ENCODE peak calls at places on chromosome 1, in nine cellular contexts. One of them, this sample, is unnamed.

GRCh38 chr1:172917972-172918371 is 132.8 kb downstream of the TNFSF18 start:
- DNase-seq in upper lobe of left lung: no peak
- DNase-seq in lower lobe of right lung: no peak
- DNase-seq in skeletal muscle cell: peak; percentile 88
- DNase-seq in tibial artery: no peak
- DNase-seq in uterus: no peak
- DNase-seq in lower leg skin: no peak
- DNase-seq in CD4-positive, alpha-beta memory T cell: no peak
- DNase-seq in aorta: no peak
- DNase-seq in this sample: no peak

GRCh38 chr1:47693115-47693514 is 255.3 kb downstream of the FOXD2 start:
- DNase-seq in upper lobe of left lung: peak; percentile 39
- DNase-seq in lower lobe of right lung: no peak
- DNase-seq in skeletal muscle cell: no peak
- DNase-seq in tibial artery: no peak
- DNase-seq in uterus: no peak
- DNase-seq in lower leg skin: peak; percentile 49
- DNase-seq in CD4-positive, alpha-beta memory T cell: no peak
- DNase-seq in aorta: peak; percentile 45
- DNase-seq in this sample: no peak

GRCh38 chr1:174877208-174877673 is 122.5 kb upstream of the CACYBP start:
- DNase-seq in upper lobe of left lung: no peak
- DNase-seq in lower lobe of right lung: no peak
- DNase-seq in skeletal muscle cell: peak; percentile 1
- DNase-seq in tibial artery: no peak
- DNase-seq in uterus: no peak
- DNase-seq in lower leg skin: no peak
- DNase-seq in CD4-positive, alpha-beta memory T cell: no peak
- DNase-seq in aorta: no peak
- DNase-seq in this sample: no peak

GRCh38 chr1:246077476-246077875 is 429.6 kb downstream of the SMYD3 start:
- DNase-seq in upper lobe of left lung: no peak
- DNase-seq in lower lobe of right lung: no peak
- DNase-seq in skeletal muscle cell: no peak
- DNase-seq in tibial artery: no peak
- DNase-seq in uterus: no peak
- DNase-seq in lower leg skin: no peak
- DNase-seq in CD4-positive, alpha-beta memory T cell: no peak
- DNase-seq in aorta: no peak
- DNase-seq in this sample: no peak

GRCh38 chr1:7186382-7187120 is 401.3 kb downstream of the CAMTA1 start:
- DNase-seq in upper lobe of left lung: no peak
- DNase-seq in lower lobe of right lung: no peak
- DNase-seq in skeletal muscle cell: no peak
- DNase-seq in tibial artery: no peak
- DNase-seq in uterus: no peak
- DNase-seq in lower leg skin: no peak
- DNase-seq in CD4-positive, alpha-beta memory T cell: no peak
- DNase-seq in aorta: no peak
- DNase-seq in this sample: no peak

GRCh38 chr1:109622895-109623294 is 3.3 kb downstream of the AMPD2 start:
- DNase-seq in upper lobe of left lung: no peak
- DNase-seq in lower lobe of right lung: no peak
- DNase-seq in skeletal muscle cell: no peak
- DNase-seq in tibial artery: no peak
- DNase-seq in uterus: no peak
- DNase-seq in lower leg skin: no peak
- DNase-seq in CD4-positive, alpha-beta memory T cell: no peak
- DNase-seq in aorta: no peak
- DNase-seq in this sample: no peak

GRCh38 chr1:5951846-5952410 is 40.3 kb downstream of the NPHP4 start:
- DNase-seq in upper lobe of left lung: no peak
- DNase-seq in lower lobe of right lung: no peak
- DNase-seq in skeletal muscle cell: no peak
- DNase-seq in tibial artery: peak; percentile 29
- DNase-seq in uterus: no peak
- DNase-seq in lower leg skin: peak; percentile 71
- DNase-seq in CD4-positive, alpha-beta memory T cell: no peak
- DNase-seq in aorta: peak; percentile 45
- DNase-seq in this sample: no peak

GRCh38 chr1:46447499-46448108 is 42.0 kb upstream of the DMBX1 start:
- DNase-seq in upper lobe of left lung: no peak
- DNase-seq in lower lobe of right lung: no peak
- DNase-seq in skeletal muscle cell: no peak
- DNase-seq in tibial artery: no peak
- DNase-seq in uterus: no peak
- DNase-seq in lower leg skin: no peak
- DNase-seq in CD4-positive, alpha-beta memory T cell: no peak
- DNase-seq in aorta: no peak
- DNase-seq in this sample: no peak

GRCh38 chr1:150873521-150873920 is 2.9 kb downstream of the ARNT start:
- DNase-seq in upper lobe of left lung: no peak
- DNase-seq in lower lobe of right lung: no peak
- DNase-seq in skeletal muscle cell: no peak
- DNase-seq in tibial artery: no peak
- DNase-seq in uterus: no peak
- DNase-seq in lower leg skin: no peak
- DNase-seq in CD4-positive, alpha-beta memory T cell: no peak
- DNase-seq in aorta: no peak
- DNase-seq in this sample: no peak

GRCh38 chr1:150876111-150876434 is 326 bp downstream of the ARNT start:
- DNase-seq in upper lobe of left lung: no peak
- DNase-seq in lower lobe of right lung: no peak
- DNase-seq in skeletal muscle cell: no peak
- DNase-seq in tibial artery: no peak
- DNase-seq in uterus: no peak
- DNase-seq in lower leg skin: no peak
- DNase-seq in CD4-positive, alpha-beta memory T cell: no peak
- DNase-seq in aorta: no peak
- DNase-seq in this sample: no peak

GRCh38 chr1:150875197-150876110 is 945 bp downstream of the ARNT start:
- DNase-seq in upper lobe of left lung: no peak
- DNase-seq in lower lobe of right lung: no peak
- DNase-seq in skeletal muscle cell: no peak
- DNase-seq in tibial artery: no peak
- DNase-seq in uterus: no peak
- DNase-seq in lower leg skin: no peak
- DNase-seq in CD4-positive, alpha-beta memory T cell: peak; percentile 35
- DNase-seq in aorta: no peak
- DNase-seq in this sample: no peak

GRCh38 chr1:150872572-150872971 is 3.8 kb downstream of the ARNT start:
- DNase-seq in upper lobe of left lung: no peak
- DNase-seq in lower lobe of right lung: no peak
- DNase-seq in skeletal muscle cell: no peak
- DNase-seq in tibial artery: no peak
- DNase-seq in uterus: no peak
- DNase-seq in lower leg skin: no peak
- DNase-seq in CD4-positive, alpha-beta memory T cell: no peak
- DNase-seq in aorta: no peak
- DNase-seq in this sample: no peak

DNA sequence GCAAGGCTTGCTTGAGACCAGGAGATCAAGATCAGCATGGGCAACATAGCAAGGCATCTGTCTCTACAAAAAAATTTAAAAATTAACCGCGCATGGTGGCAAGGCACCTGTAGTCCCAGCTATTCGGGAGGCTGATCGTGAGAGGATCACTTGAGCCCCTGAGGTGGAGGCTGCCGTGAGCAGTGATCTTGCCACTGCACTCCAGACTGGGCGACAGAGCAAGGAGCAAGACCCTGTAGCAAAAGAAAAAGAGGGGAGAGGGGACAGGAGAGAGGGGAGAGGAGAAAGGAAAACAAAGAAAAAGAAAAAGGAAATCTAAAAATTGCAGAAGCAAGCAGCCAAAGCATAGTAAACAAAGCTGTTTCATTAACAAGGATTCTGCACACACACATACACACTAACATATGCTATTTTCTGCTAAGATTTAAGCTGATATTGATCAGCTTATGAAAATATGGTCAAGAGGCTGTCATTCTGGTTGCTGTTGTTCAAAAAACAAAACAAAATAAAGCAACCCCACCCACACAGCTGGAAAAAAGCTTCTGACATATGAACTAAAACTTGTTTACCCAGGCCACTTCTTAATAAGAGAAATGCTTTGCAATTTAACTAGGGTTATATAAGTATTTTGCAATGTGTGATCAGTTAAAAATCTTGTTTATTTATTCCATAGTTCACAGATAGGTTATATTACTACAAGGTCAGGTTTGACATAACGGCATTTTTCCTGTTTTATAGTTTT is 1.8 kb downstream of the ARNT start:
- DNase-seq in upper lobe of left lung: no peak
- DNase-seq in lower lobe of right lung: no peak
- DNase-seq in skeletal muscle cell: no peak
- DNase-seq in tibial artery: no peak
- DNase-seq in uterus: no peak
- DNase-seq in lower leg skin: no peak
- DNase-seq in CD4-positive, alpha-beta memory T cell: no peak
- DNase-seq in aorta: no peak
- DNase-seq in this sample: no peak
- H3K4me3 ChIP-seq in upper lobe of left lung: peak overlapping the region; percentile 93
- H3K4me3 ChIP-seq in lower lobe of right lung: peak overlapping the region; percentile 90
- H3K4me3 ChIP-seq in skeletal muscle cell: peak overlapping the region; percentile 70
- H3K4me3 ChIP-seq in tibial artery: peak overlapping the region; percentile 80
- H3K4me3 ChIP-seq in uterus: peak overlapping the region; percentile 100
- H3K4me3 ChIP-seq in lower leg skin: no peak overlapping the region
- H3K4me3 ChIP-seq in CD4-positive, alpha-beta memory T cell: no peak overlapping the region
- H3K4me3 ChIP-seq in aorta: peak overlapping the region; percentile 33
- H3K4me3 ChIP-seq in this sample: peak overlapping the region; percentile 78

GRCh38 chr1:32701421-32701911 is 1.1 kb downstream of the SYNC start:
- DNase-seq in upper lobe of left lung: no peak
- DNase-seq in lower lobe of right lung: peak; percentile 60
- DNase-seq in skeletal muscle cell: no peak
- DNase-seq in tibial artery: peak; percentile 67
- DNase-seq in uterus: no peak
- DNase-seq in lower leg skin: no peak
- DNase-seq in CD4-positive, alpha-beta memory T cell: no peak
- DNase-seq in aorta: peak; percentile 71
- DNase-seq in this sample: no peak
- H3K4me3 ChIP-seq in upper lobe of left lung: peak overlapping the region; percentile 73
- H3K4me3 ChIP-seq in lower lobe of right lung: peak overlapping the region; percentile 81
- H3K4me3 ChIP-seq in skeletal muscle cell: peak overlapping the region; percentile 72
- H3K4me3 ChIP-seq in tibial artery: peak overlapping the region; percentile 73
- H3K4me3 ChIP-seq in uterus: peak overlapping the region; percentile 38
- H3K4me3 ChIP-seq in lower leg skin: no peak overlapping the region
- H3K4me3 ChIP-seq in CD4-positive, alpha-beta memory T cell: no peak overlapping the region
- H3K4me3 ChIP-seq in aorta: peak overlapping the region; percentile 84
- H3K4me3 ChIP-seq in this sample: no peak overlapping the region

GRCh38 chr1:223708001-223708359 is 4.4 kb upstream of the CAPN2 start:
- DNase-seq in upper lobe of left lung: no peak
- DNase-seq in lower lobe of right lung: no peak
- DNase-seq in skeletal muscle cell: no peak
- DNase-seq in tibial artery: no peak
- DNase-seq in uterus: no peak
- DNase-seq in lower leg skin: no peak
- DNase-seq in CD4-positive, alpha-beta memory T cell: no peak
- DNase-seq in aorta: no peak
- DNase-seq in this sample: no peak

GRCh38 chr1:223708651-223709268 is 3.6 kb upstream of the CAPN2 start:
- DNase-seq in upper lobe of left lung: no peak
- DNase-seq in lower lobe of right lung: no peak
- DNase-seq in skeletal muscle cell: no peak
- DNase-seq in tibial artery: no peak
- DNase-seq in uterus: no peak
- DNase-seq in lower leg skin: no peak
- DNase-seq in CD4-positive, alpha-beta memory T cell: no peak
- DNase-seq in aorta: no peak
- DNase-seq in this sample: no peak

GRCh38 chr1:223707270-223708000 is 4.9 kb upstream of the CAPN2 start:
- DNase-seq in upper lobe of left lung: no peak
- DNase-seq in lower lobe of right lung: peak; percentile 71
- DNase-seq in skeletal muscle cell: peak; percentile 96
- DNase-seq in tibial artery: peak; percentile 90
- DNase-seq in uterus: peak; percentile 91
- DNase-seq in lower leg skin: no peak
- DNase-seq in CD4-positive, alpha-beta memory T cell: no peak
- DNase-seq in aorta: peak; percentile 86
- DNase-seq in this sample: peak; percentile 82

GRCh38 chr1:223704921-223705878 is 7.1 kb upstream of the CAPN2 start:
- DNase-seq in upper lobe of left lung: peak; percentile 21
- DNase-seq in lower lobe of right lung: no peak
- DNase-seq in skeletal muscle cell: no peak
- DNase-seq in tibial artery: no peak
- DNase-seq in uterus: no peak
- DNase-seq in lower leg skin: no peak
- DNase-seq in CD4-positive, alpha-beta memory T cell: no peak
- DNase-seq in aorta: no peak
- DNase-seq in this sample: no peak

DNA sequence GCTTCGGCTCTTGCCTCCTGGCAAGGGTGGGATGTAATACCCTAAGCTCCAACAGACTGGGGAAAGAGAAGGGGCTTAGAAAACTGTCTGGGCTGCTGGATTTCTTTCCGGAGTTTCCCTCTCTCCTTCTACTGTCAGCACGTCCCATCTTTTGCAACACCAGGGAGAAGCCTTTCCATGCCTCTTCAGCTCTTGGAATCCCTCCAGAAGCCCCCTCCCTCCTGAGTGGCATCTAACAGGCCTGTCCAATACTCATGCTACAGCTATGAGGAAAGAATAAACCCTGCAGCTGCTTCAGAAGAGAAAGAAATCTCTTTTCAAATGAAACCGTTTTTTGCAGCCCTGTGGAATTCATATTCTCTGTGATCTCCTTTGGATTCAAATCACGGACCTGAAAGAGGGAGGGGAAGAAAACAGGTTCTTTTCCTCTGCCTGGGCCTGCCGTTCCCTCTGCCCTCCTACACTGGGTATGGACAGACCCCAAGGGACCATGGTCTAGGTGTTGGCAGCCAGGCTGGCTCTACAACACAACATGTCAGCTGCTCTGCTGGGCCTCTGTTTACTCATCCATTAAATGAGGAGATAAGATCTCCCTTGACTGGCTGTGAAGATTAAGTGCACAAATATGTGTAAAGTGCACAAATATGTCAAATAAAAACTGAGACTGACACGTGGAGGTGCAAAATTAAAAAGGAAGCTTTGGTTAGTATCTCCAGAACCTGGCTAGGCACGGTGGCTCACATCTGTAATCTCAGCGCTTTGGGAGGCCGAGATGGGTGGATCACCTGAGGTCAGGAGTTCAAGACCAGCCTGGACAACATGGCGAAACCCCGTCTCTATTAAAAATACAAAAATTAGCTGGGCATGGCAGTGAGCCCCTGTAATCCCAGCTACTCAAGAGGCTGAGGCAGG is 6.0 kb upstream of the CAPN2 start:
- DNase-seq in upper lobe of left lung: no peak
- DNase-seq in lower lobe of right lung: no peak
- DNase-seq in skeletal muscle cell: peak; percentile 94
- DNase-seq in tibial artery: no peak
- DNase-seq in uterus: peak; percentile 75
- DNase-seq in lower leg skin: no peak
- DNase-seq in CD4-positive, alpha-beta memory T cell: no peak
- DNase-seq in aorta: no peak
- DNase-seq in this sample: peak; percentile 61
- H3K4me3 ChIP-seq in upper lobe of left lung: no peak overlapping the region
- H3K4me3 ChIP-seq in lower lobe of right lung: no peak overlapping the region
- H3K4me3 ChIP-seq in skeletal muscle cell: peak overlapping the region; percentile 21
- H3K4me3 ChIP-seq in tibial artery: no peak overlapping the region
- H3K4me3 ChIP-seq in uterus: no peak overlapping the region
- H3K4me3 ChIP-seq in lower leg skin: no peak overlapping the region
- H3K4me3 ChIP-seq in CD4-positive, alpha-beta memory T cell: no peak overlapping the region
- H3K4me3 ChIP-seq in aorta: no peak overlapping the region
- H3K4me3 ChIP-seq in this sample: no peak overlapping the region

DNA sequence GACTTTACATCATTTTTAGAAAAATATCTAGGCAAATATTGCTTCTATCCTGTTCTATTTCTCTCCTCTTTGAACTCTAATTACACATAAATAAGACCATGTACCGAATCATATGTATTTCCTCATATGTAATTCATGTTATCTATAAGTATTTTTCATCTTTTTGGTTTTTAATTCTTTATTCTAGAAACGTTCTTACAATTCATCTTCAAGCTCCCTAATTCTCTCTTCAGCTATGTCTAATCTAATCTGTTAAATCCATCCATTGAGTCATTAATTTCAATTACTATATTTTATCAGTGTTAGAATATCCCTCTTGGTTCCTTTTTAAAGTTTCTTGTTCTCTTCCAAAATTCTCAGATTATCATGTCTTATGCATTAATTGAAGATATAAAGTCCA is 61.8 kb downstream of the DUSP10 start:
- DNase-seq in upper lobe of left lung: no peak
- DNase-seq in lower lobe of right lung: no peak
- DNase-seq in skeletal muscle cell: no peak
- DNase-seq in tibial artery: no peak
- DNase-seq in uterus: no peak
- DNase-seq in lower leg skin: no peak
- DNase-seq in CD4-positive, alpha-beta memory T cell: no peak
- DNase-seq in aorta: no peak
- DNase-seq in this sample: no peak
- H3K4me3 ChIP-seq in upper lobe of left lung: no peak overlapping the region
- H3K4me3 ChIP-seq in lower lobe of right lung: no peak overlapping the region
- H3K4me3 ChIP-seq in skeletal muscle cell: no peak overlapping the region
- H3K4me3 ChIP-seq in tibial artery: no peak overlapping the region
- H3K4me3 ChIP-seq in uterus: no peak overlapping the region
- H3K4me3 ChIP-seq in lower leg skin: no peak overlapping the region
- H3K4me3 ChIP-seq in CD4-positive, alpha-beta memory T cell: no peak overlapping the region
- H3K4me3 ChIP-seq in aorta: no peak overlapping the region
- H3K4me3 ChIP-seq in this sample: no peak overlapping the region

This sample was measured in LNCaP clone FGC.